ENCODE peak calls at places on chromosome 19, in five cellular contexts. M, F, K, A and L are unnamed samples.

GRCh38 chr19:29372921-29373797 is 152.6 kb upstream of the VSTM2B start:
- DNase-seq in M (no peak), F (no peak), K (peak), A (no peak), L (no peak)

GRCh38 chr19:31589109-31589508 is 239.9 kb upstream of the TSHZ3 start:
- DNase-seq in M (no peak), F (no peak), K (peak), A (no peak), L (no peak)

GRCh38 chr19:48053076-48053475 is 9.2 kb upstream of the CABP5 start:
- DNase-seq in M (no peak), F (no peak), K (no peak), A (no peak), L (no peak)

GRCh38 chr19:4120933-4121612 is 2.8 kb downstream of the MAP2K2 start:
- DNase-seq in M (no peak), F (no peak), K (no peak), A (no peak), L (no peak)

GRCh38 chr19:41670755-41671154 is 17.3 kb downstream of the CEACAM7 start:
- DNase-seq in M (no peak), F (no peak), K (no peak), A (no peak), L (no peak)

GRCh38 chr19:34225659-34226015 is 28.7 kb upstream of the GARRE1 start:
- DNase-seq in M (no peak), F (no peak), K (no peak), A (no peak), L (no peak)

GRCh38 chr19:19120308-19121156 is 17.7 kb downstream of the TMEM161A start:
- DNase-seq in M (peak), F (peak), K (peak), A (peak), L (peak)

GRCh38 chr19:7916137-7916907 is 1.7 kb downstream of the TGFBR3L start:
- DNase-seq in M (no peak), F (no peak), K (peak), A (no peak), L (peak)

GRCh38 chr19:13843104-13843921 is 33.6 kb upstream of the NANOS3 start:
- DNase-seq in M (no peak), F (peak), K (peak), A (no peak), L (peak)

GRCh38 chr19:39398297-39398864 is 7.2 kb downstream of the MED29 start:
- DNase-seq in M (no peak), F (peak), K (no peak), A (no peak), L (peak)

GRCh38 chr19:43774103-43774939 is 6.5 kb downstream of the KCNN4 start:
- DNase-seq in M (peak), F (peak), K (peak), A (no peak), L (peak)

GRCh38 chr19:5631511-5632240 is 8.8 kb downstream of the SAFB start:
- DNase-seq in M (no peak), F (no peak), K (no peak), A (no peak), L (no peak)

GRCh38 chr19:4803736-4804695 is 12.5 kb downstream of the FEM1A start:
- DNase-seq in M (peak), F (peak), K (peak), A (peak), L (peak)

GRCh38 chr19:16566161-16566560 is 6.1 kb downstream of the SLC35E1 start:
- DNase-seq in M (no peak), F (no peak), K (no peak), A (no peak), L (no peak)

GRCh38 chr19:52941941-52942370 is 18.7 kb upstream of the ZNF888 start:
- DNase-seq in M (no peak), F (peak), K (peak), A (no peak), L (peak)

GRCh38 chr19:1244693-1245451 is 3.3 kb downstream of the ATP5F1D start:
- DNase-seq in M (no peak), F (no peak), K (no peak), A (no peak), L (no peak)

GRCh38 chr19:21611659-21612402 is 106.4 kb downstream of the ZNF429 start:
- DNase-seq in M (no peak), F (no peak), K (no peak), A (no peak), L (no peak)

GRCh38 chr19:21603431-21604153 is 98.2 kb downstream of the ZNF429 start:
- DNase-seq in M (no peak), F (no peak), K (no peak), A (no peak), L (no peak)

GRCh38 chr19:58372311-58373133 is 8.3 kb downstream of the ZNF837 start:
- DNase-seq in M (no peak), F (no peak), K (no peak), A (no peak), L (no peak)

GRCh38 chr19:10431943-10432735 is 11.8 kb downstream of the PDE4A start:
- DNase-seq in M (no peak), F (no peak), K (peak), A (no peak), L (peak)
- H4K91ac ChIP-seq in M (no peak), F (no peak), K (no peak), A (no peak), L (no peak)

DNA sequence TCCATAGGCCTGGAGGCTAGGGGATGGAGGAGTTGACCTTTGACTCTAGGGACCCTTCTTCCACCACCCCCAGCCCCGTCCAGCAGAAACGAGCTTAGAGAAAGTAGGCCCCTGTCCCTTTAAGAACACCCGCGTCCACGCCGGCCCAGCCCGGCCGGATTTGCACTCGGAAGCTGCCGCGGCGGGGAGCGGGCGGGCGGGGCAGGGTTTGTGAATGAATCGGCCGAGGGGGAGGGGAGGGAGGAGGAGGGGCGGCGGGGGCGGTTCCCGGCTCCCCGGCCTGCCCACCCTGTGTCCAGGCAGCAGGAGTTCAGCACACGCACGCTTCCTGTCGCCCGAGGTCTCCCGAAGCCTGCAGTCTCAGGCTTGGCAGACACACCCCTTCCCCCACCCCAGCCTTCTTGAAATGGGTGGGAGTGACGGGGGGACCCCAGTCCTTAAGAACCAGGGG is 1.5 kb downstream of the UNC13A start:
- DNase-seq in M (no peak), F (no peak), K (peak), A (no peak), L (peak)
- H2BK15ac ChIP-seq in M (no peak), F (peak), K (no peak), A (peak), L (no peak)

GRCh38 chr19:20247016-20247683 is 80.1 kb downstream of the ZNF486 start:
- DNase-seq in M (peak), F (no peak), K (peak), A (no peak), L (peak)
- H4K91ac ChIP-seq in M (no peak), F (no peak), K (no peak), A (peak), L (no peak)

DNA sequence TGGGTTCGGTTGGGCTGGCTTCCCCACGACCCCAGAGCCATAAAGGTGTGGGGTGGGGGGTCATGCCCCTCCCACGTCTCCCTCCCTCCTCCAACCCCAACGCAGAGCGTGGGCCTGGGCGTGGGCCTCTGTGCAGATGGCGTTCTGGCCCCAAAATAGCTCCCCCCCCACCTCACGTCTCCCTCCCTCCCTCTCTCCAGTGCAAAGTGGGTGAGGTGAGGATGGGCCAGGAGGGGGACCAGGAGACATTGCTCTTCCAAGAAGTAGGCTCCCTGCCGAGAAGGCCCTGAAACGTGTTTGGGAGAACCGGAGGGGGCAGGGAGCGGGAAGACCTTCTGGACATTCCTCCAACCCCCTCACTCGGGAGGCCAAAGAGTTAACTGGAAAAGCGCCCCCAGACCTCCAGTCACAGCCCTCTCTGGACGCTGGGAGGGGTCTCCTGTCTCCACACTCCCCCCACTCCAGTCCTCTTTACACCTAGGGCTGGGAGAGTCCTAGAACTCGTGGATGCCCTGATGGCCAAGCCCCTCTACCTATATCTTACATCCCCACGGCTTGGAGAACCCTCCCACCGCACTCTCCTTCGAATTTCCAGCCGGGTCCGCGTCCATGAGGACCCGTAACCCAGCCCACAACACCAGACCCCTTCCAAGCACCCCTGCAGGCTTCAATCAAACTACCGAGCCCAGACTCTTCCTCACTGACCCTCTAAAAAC is 855 bp downstream of the UNC13A start:
- DNase-seq in M (no peak), F (no peak), K (peak), A (no peak), L (no peak)
- H2BK15ac ChIP-seq in M (peak), F (no peak), K (no peak), A (peak), L (no peak)

DNA sequence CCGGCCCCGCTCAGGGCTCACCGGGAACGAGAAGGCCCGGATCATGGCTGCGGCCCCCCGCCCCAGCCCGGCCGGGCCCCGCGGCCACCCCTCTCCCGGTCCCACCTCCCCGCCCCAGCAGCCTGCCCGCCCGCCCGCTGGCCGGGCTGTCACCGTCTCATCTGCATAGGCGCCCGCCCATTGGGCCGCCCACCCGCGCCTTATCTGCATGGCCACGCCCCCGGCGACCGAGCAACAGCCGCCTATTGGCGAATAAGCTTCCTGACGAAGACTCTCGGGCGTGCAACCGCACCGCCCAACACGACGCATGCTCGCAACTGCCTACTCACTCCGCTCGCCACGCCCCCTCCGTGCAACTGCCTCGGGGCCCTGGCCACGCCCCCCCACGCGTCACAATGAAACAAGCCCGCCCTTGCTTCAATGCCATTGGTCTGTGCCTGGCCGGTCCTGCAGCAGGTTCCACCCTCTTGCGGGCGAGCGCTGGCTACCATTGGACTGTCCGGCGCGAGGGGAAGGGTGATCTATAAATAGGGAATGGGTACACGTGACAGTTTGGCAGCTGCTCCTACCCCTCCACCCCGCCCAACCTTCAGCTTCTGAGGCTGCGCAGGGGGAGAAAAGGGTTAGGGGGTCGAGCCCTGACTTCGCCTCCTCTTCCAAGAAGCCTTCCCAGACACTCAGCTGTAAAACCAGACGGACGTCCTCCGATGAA is at the start of gene DACT3:
- DNase-seq in M (peak), F (peak), K (peak), A (peak), L (peak)
- H4K91ac ChIP-seq in M (no peak), F (no peak), K (no peak), A (no peak), L (peak)

GRCh38 chr19:49639401-49640112 is 386 bp downstream of the RRAS start:
- DNase-seq in M (peak), F (no peak), K (no peak), A (no peak), L (peak)

GRCh38 chr19:49637865-49638350 is 2.0 kb downstream of the RRAS start:
- DNase-seq in M (no peak), F (peak), K (peak), A (peak), L (peak)

GRCh38 chr19:49640113-49640898 is at the start of gene RRAS:
- DNase-seq in M (peak), F (peak), K (peak), A (peak), L (peak)

GRCh38 chr19:49636230-49636932 is 3.6 kb downstream of the RRAS start:
- DNase-seq in M (no peak), F (no peak), K (no peak), A (no peak), L (peak)

DNA sequence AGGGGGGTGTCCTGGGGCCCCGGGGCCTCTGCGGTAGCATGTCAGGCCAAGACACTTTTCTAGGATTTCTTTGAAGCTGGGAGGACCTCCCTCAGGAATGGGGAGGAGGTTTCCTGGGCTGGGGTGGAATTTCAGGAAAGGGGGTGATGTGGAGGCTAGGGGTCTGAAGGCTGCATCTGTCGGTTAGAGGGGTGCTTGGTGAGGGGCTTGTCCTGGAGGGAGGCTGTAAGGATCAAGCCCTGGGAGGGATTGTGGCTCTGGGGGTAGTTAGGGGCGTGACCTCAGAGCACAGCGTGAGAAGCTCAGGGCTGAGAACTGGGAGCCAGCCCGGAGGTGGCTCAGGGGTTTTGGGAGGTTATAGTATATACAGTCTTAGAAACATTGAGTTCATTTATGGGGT is 1.6 kb downstream of the RRAS start:
- DNase-seq in M (no peak), F (no peak), K (no peak), A (no peak), L (peak)
- H2BK15ac ChIP-seq in M (peak), F (peak), K (no peak), A (no peak), L (peak)